ENCODE peak calls at places on chromosomes 2 and 18, in seven cellular contexts. G is K562, A is HCT116, B is HepG2, K is GM12878, E is H1, R is SK-N-SH. N is an unnamed sample.
A peak's percentile ranks its signal among the peaks of the same experiment; 100 is the strongest.

GRCh38 chr2:74849228-74849892 is 15.4 kb downstream of the HK2 start:
- DNase-seq in G (no peak), A (no peak), B (no peak), K (peak; percentile 62), E (no peak), R (no peak), N (no peak)

GRCh38 chr2:224347181-224348051 is 54.5 kb downstream of the FAM124B start:
- DNase-seq in G (no peak), A (no peak), B (no peak), K (no peak), E (no peak), R (no peak), N (no peak)

GRCh38 chr2:75340560-75340959 is 141.2 kb upstream of the TACR1 start:
- DNase-seq in G (no peak), A (no peak), B (no peak), K (no peak), E (no peak), R (no peak), N (no peak)

GRCh38 chr2:158600155-158600802 is 143.5 kb downstream of the PKP4 start:
- DNase-seq in G (no peak), A (no peak), B (no peak), K (no peak), E (no peak), R (no peak), N (no peak)

GRCh38 chr2:199659207-199659606 is 191.8 kb downstream of the FTCDNL1 start:
- DNase-seq in G (peak; percentile 69), A (no peak), B (no peak), K (no peak), E (peak; percentile 85), R (peak; percentile 60), N (no peak)

GRCh38 chr2:19872302-19872701 is 29.5 kb downstream of the TTC32 start:
- DNase-seq in G (no peak), A (no peak), B (no peak), K (no peak), E (no peak), R (no peak), N (no peak)

GRCh38 chr2:163610817-163611556 is 124.8 kb downstream of the FIGN start:
- DNase-seq in G (no peak), A (peak; percentile 6), B (peak; percentile 10), K (no peak), E (peak; percentile 56), R (peak; percentile 9), N (peak; percentile 58)

GRCh38 chr2:150585221-150585971 is 97.9 kb upstream of the RND3 start:
- DNase-seq in G (no peak), A (no peak), B (no peak), K (no peak), E (no peak), R (no peak), N (no peak)

GRCh38 chr2:192196451-192197194 is 1.9 kb upstream of the TMEFF2 start:
- DNase-seq in G (no peak), A (no peak), B (no peak), K (no peak), E (no peak), R (no peak), N (no peak)

GRCh38 chr2:192194065-192194865 is 468 bp downstream of the TMEFF2 start:
- DNase-seq in G (no peak), A (no peak), B (no peak), K (no peak), E (peak; percentile 66), R (no peak), N (no peak)

GRCh38 chr2:192197387-192197786 is 2.7 kb upstream of the TMEFF2 start:
- DNase-seq in G (no peak), A (no peak), B (no peak), K (no peak), E (no peak), R (no peak), N (peak; percentile 33)

GRCh38 chr2:192195548-192196418 is 1.1 kb upstream of the TMEFF2 start:
- DNase-seq in G (no peak), A (no peak), B (no peak), K (no peak), E (peak; percentile 82), R (no peak), N (peak; percentile 12)

GRCh38 chr2:192194866-192195547 is at the start of gene TMEFF2:
- DNase-seq in G (peak; percentile 30), A (no peak), B (peak; percentile 10), K (no peak), E (peak; percentile 93), R (peak; percentile 98), N (no peak)
- TF ChIP-seq JUND in G (no peak), A (no peak), B (no peak), K (no peak), E (no peak), R (no peak), N (no peak)

GRCh38 chr2:174431902-174432301 is 36.4 kb downstream of the SCRN3 start:
- DNase-seq in G (no peak), A (no peak), B (no peak), K (no peak), E (no peak), R (no peak), N (no peak)

GRCh38 chr2:174430066-174430465 is 34.5 kb downstream of the SCRN3 start:
- DNase-seq in G (no peak), A (no peak), B (no peak), K (no peak), E (no peak), R (no peak), N (no peak)

DNA sequence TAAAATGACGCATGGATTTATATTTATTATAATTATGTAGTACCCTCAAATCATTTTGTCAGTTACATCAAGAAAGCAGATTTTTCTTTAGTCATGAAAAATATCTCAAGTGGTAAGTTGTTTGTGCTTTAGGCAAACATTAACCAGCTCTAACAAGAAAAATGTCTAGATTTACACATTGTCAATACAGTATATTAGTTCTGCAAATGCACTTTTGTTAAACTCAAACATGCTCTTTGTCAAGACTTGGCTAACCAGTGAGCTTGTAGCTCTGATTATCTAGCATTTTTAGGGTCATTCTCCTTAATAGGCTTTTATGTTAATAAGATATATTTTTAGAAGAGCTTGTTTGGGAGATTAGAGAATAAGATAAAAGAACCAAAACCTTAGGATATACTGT is 32.7 kb downstream of the SCRN3 start:
- DNase-seq in G (no peak), A (no peak), B (peak; percentile 49), K (no peak), E (no peak), R (no peak), N (no peak)
- TF ChIP-seq JUND in G (no peak), A (no peak), B (no peak), K (no peak), E (no peak), R (no peak), N (no peak)

GRCh38 chr2:70574102-70574501 is 20.5 kb upstream of the TGFA start:
- DNase-seq in G (no peak), A (no peak), B (no peak), K (no peak), E (no peak), R (no peak), N (no peak)

GRCh38 chr2:70569559-70569958 is 15.9 kb upstream of the TGFA start:
- DNase-seq in G (no peak), A (no peak), B (no peak), K (no peak), E (no peak), R (no peak), N (no peak)

GRCh38 chr2:70566464-70566863 is 12.8 kb upstream of the TGFA start:
- DNase-seq in G (no peak), A (no peak), B (no peak), K (no peak), E (no peak), R (no peak), N (no peak)

GRCh38 chr2:70566906-70567305 is 13.3 kb upstream of the TGFA start:
- DNase-seq in G (no peak), A (no peak), B (no peak), K (no peak), E (no peak), R (no peak), N (no peak)

DNA sequence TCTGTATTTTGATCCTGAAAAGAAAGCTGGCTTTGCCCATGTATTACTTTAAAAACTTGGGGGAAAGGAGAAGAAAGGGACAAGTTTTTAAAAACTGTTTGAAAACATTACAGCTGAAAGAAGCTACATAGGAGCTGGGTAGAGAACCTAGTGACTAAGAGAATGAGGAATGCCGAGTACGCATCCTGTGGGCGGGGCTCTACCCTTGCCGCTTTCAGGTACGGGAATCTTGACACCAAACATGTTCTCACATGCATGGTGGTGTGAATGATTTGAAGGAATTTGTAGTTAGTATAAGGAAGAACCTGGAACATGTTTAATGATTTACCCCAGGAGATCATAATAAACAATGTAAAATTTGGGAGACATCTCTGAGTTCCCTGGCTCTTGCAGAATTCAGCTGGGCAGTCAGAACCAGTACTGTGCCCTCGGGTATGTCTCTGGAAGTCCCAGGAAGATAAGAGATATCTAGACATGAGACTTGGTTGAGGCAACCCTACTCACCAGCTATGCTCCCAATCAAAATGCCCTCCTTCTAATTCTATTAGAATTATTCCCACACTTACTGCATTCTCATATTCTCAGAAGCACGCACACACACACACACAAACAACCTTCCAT is 16.5 kb upstream of the TGFA start:
- DNase-seq in G (no peak), A (peak; percentile 57), B (peak; percentile 65), K (no peak), E (no peak), R (no peak), N (peak; percentile 49)
- TF ChIP-seq JUND in G (no peak), A (peak; percentile 24), B (no peak), K (no peak), E (peak; percentile 20), R (no peak), N (no peak)

DNA sequence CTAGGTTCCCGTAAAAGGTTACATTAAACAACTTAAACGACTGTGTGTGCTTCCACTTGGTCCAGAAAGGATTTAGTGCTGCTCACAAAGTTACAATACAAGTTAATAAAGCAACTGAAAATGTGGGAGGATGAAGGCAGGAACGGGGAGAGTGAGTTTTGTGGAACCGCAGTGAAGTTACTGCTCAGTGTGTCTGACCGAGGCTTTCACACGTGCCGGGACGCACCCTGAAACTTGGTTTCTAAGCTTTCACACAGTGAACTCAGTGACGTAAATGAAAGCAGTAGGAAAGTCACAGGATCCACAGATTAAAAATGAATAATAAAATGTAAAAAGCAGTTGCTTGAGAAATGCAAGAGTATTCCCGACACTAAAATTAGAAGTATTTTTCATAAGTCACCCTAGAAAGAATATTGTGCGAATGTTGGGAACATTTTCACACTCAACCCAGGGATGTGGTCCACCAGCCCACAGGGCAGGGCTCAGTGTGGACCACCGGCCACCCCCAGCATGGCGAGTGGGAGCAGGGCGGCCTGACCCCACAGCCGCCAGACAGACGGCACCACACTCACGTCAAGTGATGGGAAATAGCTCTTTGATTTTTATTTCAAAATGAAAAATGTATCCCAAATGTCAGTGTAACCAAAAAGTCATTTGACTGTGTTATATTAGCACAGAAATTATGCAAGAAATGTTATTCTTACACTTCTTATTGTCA is 32.6 kb upstream of the CHMP1B start:
- DNase-seq in G (no peak), A (no peak), B (no peak), K (no peak), E (no peak), R (no peak), N (no peak)
- TF ChIP-seq JUND in G (no peak), A (no peak), B (no peak), K (no peak), E (no peak), R (no peak), N (no peak)

GRCh38 chr18:46426311-46427047 is 230.5 kb downstream of the LOXHD1 start:
- DNase-seq in G (no peak), A (no peak), B (no peak), K (no peak), E (no peak), R (peak; percentile 55), N (no peak)
- TF ChIP-seq JUND in G (no peak), A (no peak), B (no peak), K (no peak), E (no peak), R (no peak), N (no peak)

N was measured in T47D.